ENCODE peak calls at places on chromosomes 5 and 9, in eight cellular contexts. S is HepG2, I is H1, G is endothelial cell of umbilical vein, N is HCT116, M is GM12878, R is SK-N-SH, V is K562. Z is an unnamed sample.
A peak's percentile ranks its signal among the peaks of the same experiment; 100 is the strongest.

GRCh38 chr5:152393420-152393819 is 11.7 kb downstream of the NMUR2 start:
- DNase-seq in I (no peak), G (no peak), V (no peak), N (no peak), M (no peak), R (no peak), S (no peak), Z (no peak)

GRCh38 chr5:169753795-169754194 is 116.7 kb downstream of the DOCK2 start:
- DNase-seq in I (no peak), N (no peak), M (no peak), G (no peak), S (no peak), V (no peak), R (no peak), Z (no peak)

GRCh38 chr5:144028644-144029043 is 141.8 kb downstream of the YIPF5 start:
- DNase-seq in I (no peak), N (no peak), V (no peak), M (no peak), R (no peak), G (peak; percentile 72), S (no peak), Z (no peak)

GRCh38 chr5:168284809-168285208 is 6.6 kb upstream of the WWC1 start:
- DNase-seq in S (no peak), G (no peak), R (no peak), M (no peak), V (no peak), N (no peak), I (no peak), Z (no peak)

GRCh38 chr9:106588601-106589000 is 274.4 kb upstream of the ZNF462 start:
- DNase-seq in M (no peak), I (no peak), N (peak; percentile 18), S (no peak), R (no peak), G (no peak), V (no peak), Z (no peak)

GRCh38 chr5:80083115-80083890 is 48.2 kb downstream of the THBS4 start:
- DNase-seq in I (peak; percentile 77), G (peak; percentile 64), R (peak; percentile 76), V (peak; percentile 70), M (no peak), N (peak; percentile 71), S (peak; percentile 54), Z (peak; percentile 64)

GRCh38 chr9:136239135-136239962 is 6.3 kb downstream of the QSOX2 start:
- DNase-seq in M (no peak), G (no peak), S (no peak), V (no peak), N (no peak), I (no peak), R (no peak), Z (no peak)

GRCh38 chr5:132321109-132321721 is 27.0 kb downstream of the SLC22A4 start:
- DNase-seq in M (no peak), I (no peak), R (no peak), V (no peak), S (peak; percentile 67), G (no peak), N (no peak), Z (no peak)

GRCh38 chr9:108850293-108850897 is 5.4 kb downstream of the ACTL7B start:
- DNase-seq in G (peak; percentile 34), V (peak; percentile 30), I (no peak), M (no peak), N (peak; percentile 10), R (no peak), S (peak; percentile 44), Z (no peak)

GRCh38 chr5:149665416-149666163 is 64.5 kb upstream of the PPARGC1B start:
- DNase-seq in V (no peak), S (no peak), R (no peak), N (no peak), G (no peak), M (no peak), I (no peak), Z (no peak)

GRCh38 chr9:87181670-87182069 is 234.4 kb upstream of the GAS1 start:
- DNase-seq in N (no peak), G (no peak), S (no peak), R (no peak), V (no peak), I (no peak), M (peak; percentile 40), Z (no peak)

GRCh38 chr5:52920929-52921328 is 68.2 kb upstream of the ITGA2 start:
- DNase-seq in I (no peak), G (peak; percentile 29), M (no peak), S (no peak), N (no peak), R (no peak), V (no peak), Z (no peak)

GRCh38 chr5:66830636-66831035 is 234.4 kb downstream of the MAST4 start:
- DNase-seq in N (no peak), S (no peak), I (no peak), G (peak; percentile 69), R (no peak), V (no peak), M (no peak), Z (no peak)

GRCh38 chr5:41012318-41012717 is 58.8 kb downstream of the MROH2B start:
- DNase-seq in V (no peak), G (no peak), M (no peak), S (no peak), R (peak; percentile 50), I (no peak), N (no peak), Z (no peak)

GRCh38 chr9:95953986-95954385 is 78.5 kb downstream of the ERCC6L2 start:
- DNase-seq in N (no peak), I (no peak), G (no peak), S (no peak), V (no peak), M (peak; percentile 25), R (no peak), Z (no peak)

GRCh38 chr5:180611140-180611850 is 20.0 kb upstream of the SCGB3A1 start:
- DNase-seq in R (peak; percentile 79), V (peak; percentile 81), I (no peak), N (no peak), S (peak; percentile 70), M (no peak), G (no peak), Z (no peak)

GRCh38 chr9:34463098-34463900 is 4.7 kb downstream of the DNAI1 start:
- DNase-seq in V (no peak), G (no peak), I (no peak), R (peak; percentile 52), S (no peak), N (peak; percentile 37), M (no peak), Z (no peak)

GRCh38 chr5:2353871-2354440 is 397.5 kb downstream of the IRX2 start:
- DNase-seq in V (no peak), R (no peak), S (no peak), N (no peak), M (no peak), G (no peak), I (no peak), Z (no peak)

GRCh38 chr5:58922392-58923171 is 339.7 kb downstream of the RAB3C start:
- DNase-seq in R (no peak), G (peak; percentile 47), V (no peak), M (no peak), N (no peak), I (no peak), S (no peak), Z (no peak)

GRCh38 chr5:112290667-112291066 is 128.4 kb downstream of the EPB41L4A start:
- DNase-seq in N (no peak), G (no peak), R (no peak), V (no peak), M (no peak), I (no peak), S (no peak), Z (no peak)

GRCh38 chr9:130215341-130216119 is 43.3 kb downstream of the NCS1 start:
- DNase-seq in V (no peak), I (no peak), R (no peak), M (no peak), S (no peak), G (no peak), N (no peak), Z (no peak)

GRCh38 chr9:109453210-109453842 is 44.8 kb downstream of the PTPN3 start:
- DNase-seq in N (no peak), R (peak; percentile 64), G (peak; percentile 54), M (no peak), S (no peak), V (no peak), I (no peak), Z (no peak)

GRCh38 chr5:54738118-54738972 is 220.8 kb downstream of the SNX18 start:
- DNase-seq in G (peak; percentile 15), V (peak; percentile 77), M (no peak), R (no peak), S (no peak), I (no peak), N (no peak), Z (no peak)

GRCh38 chr9:93864840-93865239 is 90.3 kb downstream of the BARX1 start:
- DNase-seq in R (no peak), V (no peak), I (no peak), N (no peak), G (no peak), S (no peak), M (no peak), Z (no peak)
- H3K9ac ChIP-seq in R (no peak overlapping the region), V (no peak overlapping the region), I (no peak overlapping the region), N (no peak overlapping the region), G (no peak overlapping the region), S (no peak overlapping the region), M (no peak overlapping the region), Z (no peak overlapping the region)

GRCh38 chr5:88826959-88827585 is 55.9 kb downstream of the MEF2C start:
- DNase-seq in V (peak; percentile 52), I (no peak), R (no peak), N (peak; percentile 47), M (peak; percentile 98), S (no peak), G (peak; percentile 99), Z (no peak)
- TF ChIP-seq POLR2AphosphoS5 in V (no peak), I (no peak), R (no peak), N (peak; percentile 28), M (peak; percentile 73), S (no peak), G (peak; percentile 80), Z (no peak)

DNA sequence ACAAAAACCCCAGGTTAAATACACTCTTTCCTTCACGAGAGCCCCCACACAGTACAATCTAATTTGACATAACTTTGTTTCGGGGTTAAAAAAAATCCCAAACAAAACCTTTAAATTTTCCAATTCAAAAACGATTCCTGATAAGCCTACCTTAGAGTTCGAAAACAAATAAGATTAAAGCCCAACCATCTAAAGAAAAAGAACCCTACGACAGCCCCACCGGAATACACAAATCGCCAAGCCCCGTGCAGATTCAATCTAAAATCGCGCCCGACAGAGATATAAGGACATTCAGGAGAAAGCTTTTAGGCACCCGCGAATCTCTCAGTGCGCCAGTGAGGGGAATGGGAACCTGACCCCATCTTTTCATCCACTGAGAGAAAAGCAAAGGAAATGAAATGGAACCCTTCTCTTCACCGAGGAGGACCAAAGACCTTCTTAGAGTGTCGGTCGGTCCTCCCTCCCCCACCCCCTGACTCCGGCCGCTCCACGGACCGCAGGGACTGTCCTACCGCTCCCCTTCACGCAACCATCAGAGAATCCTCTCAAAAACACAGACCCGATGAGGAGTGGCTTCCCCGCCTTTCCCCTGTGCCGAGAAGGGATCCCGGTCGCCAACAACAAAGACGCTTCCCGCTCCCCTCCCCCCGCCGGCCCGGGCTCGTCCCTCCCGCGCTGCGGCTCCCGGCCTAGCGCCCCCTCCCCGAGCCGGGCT is 949 bp downstream of the ABHD17B start:
- DNase-seq in M (no peak), V (peak; percentile 35), N (no peak), G (peak; percentile 62), R (peak; percentile 70), I (no peak), S (peak; percentile 31), Z (no peak)
- H3K27ac ChIP-seq in M (peak overlapping the region; percentile 71), V (peak overlapping the region; percentile 90), N (peak overlapping the region; percentile 90), G (peak overlapping the region; percentile 65), R (peak overlapping the region; percentile 94), I (peak overlapping the region; percentile 89), S (peak overlapping the region; percentile 93), Z (no peak overlapping the region)

GRCh38 chr9:134546746-134547145 is 94.9 kb upstream of the COL5A1 start:
- DNase-seq in S (no peak), G (no peak), I (no peak), V (no peak), R (no peak), M (no peak), N (no peak), Z (no peak)
- H3K9ac ChIP-seq in S (no peak overlapping the region), G (no peak overlapping the region), I (no peak overlapping the region), V (no peak overlapping the region), R (no peak overlapping the region), M (no peak overlapping the region), N (no peak overlapping the region), Z (peak overlapping the region; percentile 61)